ENCODE peak calls at places on chromosomes 1 and 21, in eight cellular contexts. G, X, D, B, E, Q, C and T are unnamed samples.

GRCh38 chr1:213032651-213033050 is 17.0 kb upstream of the ANGEL2 start:
- DNase-seq in C (no peak), Q (no peak), G (no peak), X (no peak), E (no peak), D (no peak), B (no peak), T (no peak)

GRCh38 chr1:24149854-24150227 is 6.9 kb upstream of the IL22RA1 start:
- DNase-seq in D (peak), C (no peak), E (no peak), G (peak), Q (peak), X (peak), B (no peak), T (no peak)

GRCh38 chr1:158371188-158371953 is 17.7 kb downstream of the CD1E start:
- DNase-seq in G (no peak), C (no peak), E (no peak), Q (no peak), D (no peak), X (no peak), B (no peak), T (no peak)

GRCh38 chr1:151570819-151571218 is 30.7 kb downstream of the TUFT1 start:
- DNase-seq in B (no peak), E (no peak), Q (no peak), X (no peak), G (no peak), C (no peak), D (no peak), T (no peak)

GRCh38 chr21:39054066-39054465 is 129.2 kb downstream of the PSMG1 start:
- DNase-seq in D (no peak), E (no peak), X (no peak), B (no peak), Q (no peak), G (no peak), C (no peak), T (no peak)

GRCh38 chr1:85584264-85584781 is 3.8 kb downstream of the CCN1 start:
- DNase-seq in G (peak), Q (peak), C (no peak), D (peak), X (peak), B (no peak), E (no peak), T (no peak)

GRCh38 chr21:25366116-25366515 is 241.2 kb downstream of the MRPL39 start:
- DNase-seq in D (no peak), G (no peak), C (no peak), B (no peak), Q (no peak), X (no peak), E (no peak), T (no peak)

GRCh38 chr1:109632671-109633346 is 13.2 kb downstream of the AMPD2 start:
- DNase-seq in X (no peak), E (peak), B (no peak), Q (no peak), G (no peak), D (no peak), C (peak), T (no peak)

GRCh38 chr1:220732137-220732536 is 16.0 kb upstream of the MTARC2 start:
- DNase-seq in X (no peak), E (no peak), Q (peak), G (no peak), D (no peak), B (no peak), C (no peak), T (no peak)

GRCh38 chr1:225500589-225501192 is 72.9 kb upstream of the LBR start:
- DNase-seq in X (no peak), Q (no peak), E (no peak), G (no peak), B (no peak), C (no peak), D (no peak), T (no peak)

GRCh38 chr1:15062479-15063099 is 91.0 kb upstream of the TMEM51 start:
- DNase-seq in B (no peak), G (no peak), Q (no peak), X (peak), E (no peak), C (no peak), D (no peak), T (peak)

GRCh38 chr1:240092301-240093119 is 827 bp downstream of the FMN2 start:
- DNase-seq in X (peak), B (peak), C (no peak), Q (peak), E (peak), G (peak), D (no peak), T (peak)
- TF ChIP-seq CTCF in X (peak), B (no peak), C (no peak), Q (no peak), E (peak), G (no peak), D (peak), T (no peak)

DNA sequence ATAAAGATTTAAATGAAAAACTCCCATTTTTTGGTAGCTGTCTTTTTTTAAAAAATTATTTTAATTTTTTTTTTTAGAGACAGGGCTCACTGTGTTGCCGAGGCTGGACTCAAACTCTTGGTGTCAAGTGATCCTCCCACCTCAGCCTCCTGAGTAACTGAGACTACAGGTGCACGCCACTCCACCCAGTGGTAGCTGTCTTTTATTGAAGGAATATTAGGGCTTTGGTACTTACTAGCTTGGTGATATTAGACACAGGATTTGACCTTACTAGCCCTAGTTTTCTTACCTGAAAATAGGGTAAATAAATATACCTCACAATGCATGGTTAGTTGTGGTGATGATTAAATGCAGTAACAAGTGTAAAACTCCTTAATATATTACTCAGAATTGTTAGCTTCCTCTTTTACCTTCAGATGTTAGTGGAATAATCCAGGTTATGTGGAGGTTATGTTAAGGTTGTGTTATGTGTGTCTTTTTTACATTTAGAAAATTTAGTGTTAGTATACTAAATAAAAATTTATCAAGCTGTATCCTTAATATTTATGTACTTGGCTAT is 66.8 kb downstream of the PHACTR4 start:
- DNase-seq in E (no peak), Q (no peak), X (peak), C (no peak), D (no peak), B (no peak), G (no peak), T (no peak)
- TF ChIP-seq CTCF in E (peak), Q (no peak), X (peak), C (no peak), D (no peak), B (no peak), G (no peak), T (no peak)

DNA sequence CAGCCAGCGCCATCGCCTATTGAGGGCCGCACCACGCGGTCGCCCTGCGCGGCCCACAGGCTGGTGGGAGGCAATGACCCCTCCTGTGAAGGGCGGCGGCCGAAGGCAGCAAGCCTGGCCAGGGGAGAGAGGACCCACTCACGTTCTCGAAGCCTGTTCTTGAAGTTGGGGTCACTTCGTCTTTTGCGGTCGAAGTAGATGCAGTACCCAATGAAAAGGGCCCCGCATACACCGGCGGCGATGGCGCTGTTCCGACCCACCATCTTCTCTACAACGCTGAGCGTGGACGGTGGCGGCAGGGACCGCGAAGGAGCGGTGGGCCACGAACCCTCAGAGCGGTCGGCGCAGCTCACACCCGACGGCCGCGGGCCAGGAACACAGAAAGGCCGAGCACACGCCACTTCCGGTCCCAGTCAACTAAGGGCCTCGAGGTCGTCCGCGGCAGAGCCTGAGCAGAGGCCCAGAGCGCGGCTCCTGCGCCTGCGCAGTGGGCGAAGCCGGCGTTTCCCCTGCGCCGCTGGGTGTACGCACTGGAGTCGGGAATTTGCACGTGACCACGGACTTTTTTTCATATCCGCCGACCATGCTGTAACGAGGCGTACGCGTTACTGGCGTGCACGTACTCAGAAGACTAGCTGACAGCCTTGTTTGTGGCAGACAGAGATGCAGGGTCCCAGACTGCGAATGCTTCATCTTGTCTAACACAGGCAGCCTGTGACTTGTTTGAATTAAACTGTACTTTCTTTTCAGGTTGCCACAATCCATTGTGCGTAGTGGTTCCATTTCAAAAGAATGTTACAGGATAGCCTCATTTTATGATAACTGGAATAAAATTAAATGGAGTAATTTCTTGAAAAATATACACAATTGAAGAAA is at the start of gene TOMM20:
- DNase-seq in D (peak), Q (peak), C (peak), X (peak), E (peak), B (peak), G (peak), T (peak)
- TF ChIP-seq CTCF in D (no peak), Q (no peak), C (no peak), X (no peak), E (no peak), B (no peak), G (no peak), T (no peak)

GRCh38 chr1:37020653-37021277 is 13.6 kb downstream of the GRIK3 start:
- DNase-seq in Q (no peak), C (no peak), B (peak), D (no peak), E (peak), G (no peak), X (peak), T (peak)
- TF ChIP-seq CTCF in Q (no peak), C (no peak), B (no peak), D (no peak), E (peak), G (no peak), X (peak), T (no peak)

GRCh38 chr1:177432897-177433296 is 262.1 kb downstream of the BRINP2 start:
- DNase-seq in E (no peak), C (no peak), D (no peak), G (peak), X (peak), B (no peak), Q (no peak), T (no peak)
- TF ChIP-seq CTCF in E (peak), C (no peak), D (peak), G (peak), X (peak), B (peak), Q (peak), T (peak)

GRCh38 chr1:1345384-1345783 is 3.8 kb downstream of the DVL1 start:
- DNase-seq in D (no peak), X (peak), E (no peak), Q (no peak), C (no peak), B (no peak), G (no peak), T (no peak)

GRCh38 chr1:1346501-1346890 is 2.7 kb downstream of the DVL1 start:
- DNase-seq in E (no peak), Q (no peak), X (no peak), D (no peak), G (no peak), C (no peak), B (no peak), T (no peak)

GRCh38 chr1:1345860-1346500 is 3.2 kb downstream of the DVL1 start:
- DNase-seq in G (no peak), E (no peak), X (no peak), B (no peak), D (no peak), C (no peak), Q (no peak), T (no peak)

GRCh38 chr1:1343811-1344421 is 5.3 kb downstream of the DVL1 start:
- DNase-seq in Q (no peak), G (no peak), B (no peak), E (no peak), C (no peak), D (no peak), X (peak), T (no peak)

GRCh38 chr1:1344672-1345361 is 4.4 kb downstream of the DVL1 start:
- DNase-seq in Q (no peak), C (no peak), D (no peak), E (no peak), X (peak), G (peak), B (peak), T (peak)
- TF ChIP-seq CTCF in Q (peak), C (no peak), D (peak), E (peak), X (peak), G (peak), B (peak), T (peak)

DNA sequence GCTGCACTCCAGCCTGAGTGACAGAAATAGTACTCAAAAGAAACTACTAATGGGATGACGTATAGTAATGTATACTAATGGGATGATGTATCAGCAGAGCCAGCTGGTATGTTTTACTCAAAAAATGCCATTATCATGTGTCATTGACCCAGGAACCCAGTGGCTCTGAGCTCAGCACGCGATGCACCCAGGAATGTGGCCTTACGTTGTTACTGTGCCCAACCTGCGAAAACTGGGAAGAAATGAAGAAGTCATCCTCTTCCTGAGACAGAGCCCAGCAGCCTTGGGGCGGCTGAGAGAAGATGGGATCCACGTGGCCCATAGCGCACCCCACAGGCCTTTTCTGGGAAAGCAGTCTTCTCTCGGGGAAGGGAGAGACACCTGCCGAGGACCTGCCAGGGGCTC is 8.8 kb downstream of the UBE2J2 start:
- DNase-seq in D (peak), X (peak), B (no peak), C (no peak), Q (peak), G (peak), E (peak), T (no peak)
- TF ChIP-seq CTCF in D (peak), X (peak), B (peak), C (no peak), Q (peak), G (peak), E (peak), T (no peak)

GRCh38 chr21:45096216-45096615 is 21.8 kb downstream of the ADARB1 start:
- DNase-seq in X (no peak), C (no peak), Q (no peak), D (no peak), E (no peak), G (no peak), B (no peak), T (no peak)

GRCh38 chr21:45100866-45101265 is 26.5 kb downstream of the ADARB1 start:
- DNase-seq in G (no peak), X (no peak), Q (no peak), E (no peak), B (no peak), D (no peak), C (no peak), T (no peak)

GRCh38 chr21:45097827-45098387 is 23.5 kb downstream of the ADARB1 start:
- DNase-seq in D (no peak), C (no peak), Q (no peak), B (no peak), G (no peak), X (no peak), E (no peak), T (no peak)

GRCh38 chr21:45095505-45095904 is 21.1 kb downstream of the ADARB1 start:
- DNase-seq in E (no peak), G (no peak), Q (no peak), D (no peak), C (no peak), B (no peak), X (no peak), T (no peak)

GRCh38 chr21:45098867-45099266 is 24.5 kb downstream of the ADARB1 start:
- DNase-seq in D (no peak), C (no peak), E (no peak), G (peak), B (no peak), X (peak), Q (peak), T (no peak)
- TF ChIP-seq CTCF in D (peak), C (peak), E (peak), G (peak), B (no peak), X (peak), Q (peak), T (no peak)

GRCh38 chr1:206760590-206760989 is 10.0 kb upstream of the IL19 start:
- DNase-seq in X (no peak), D (no peak), Q (no peak), G (no peak), B (no peak), C (no peak), E (no peak), T (no peak)

GRCh38 chr1:206766251-206766856 is 4.2 kb upstream of the IL19 start:
- DNase-seq in C (peak), X (peak), E (no peak), G (peak), B (peak), Q (peak), D (peak), T (no peak)

GRCh38 chr1:206757524-206758266 is 12.9 kb upstream of the IL19 start:
- DNase-seq in G (no peak), B (no peak), C (no peak), E (no peak), D (no peak), X (peak), Q (no peak), T (no peak)

DNA sequence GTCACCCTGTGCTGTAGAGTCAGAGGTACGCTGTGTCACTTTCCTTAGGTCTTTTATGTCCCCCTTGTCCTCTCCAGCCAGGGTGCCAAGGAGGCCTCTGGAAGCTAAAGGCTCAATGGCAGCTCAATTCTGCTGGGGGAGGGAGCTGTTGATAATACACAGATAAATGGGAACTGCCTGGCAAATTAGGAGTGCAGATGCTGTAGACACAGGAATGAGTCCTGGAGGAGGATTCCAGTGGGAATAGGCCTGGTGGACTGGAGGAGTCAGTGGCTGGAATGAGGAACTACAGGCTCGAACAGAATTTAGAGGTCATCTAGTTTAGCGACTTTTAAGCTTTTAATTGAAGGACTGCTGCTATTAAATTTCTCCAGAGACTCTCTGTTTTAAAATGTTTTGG is 9.2 kb upstream of the IL19 start:
- DNase-seq in Q (peak), B (no peak), G (peak), D (no peak), C (no peak), X (no peak), E (no peak), T (no peak)
- TF ChIP-seq CTCF in Q (peak), B (no peak), G (peak), D (peak), C (no peak), X (peak), E (peak), T (no peak)